ENCODE peak calls at places on chromosomes 1 and 21, in four cellular contexts. B is GM03348, F is AG20443, O is pancreas. P is an unnamed sample.

GRCh38 chr1:236209713-236210112 is 67.4 kb downstream of the GPR137B start:
- DNase-seq in B (no peak), F (no peak), O (no peak), P (no peak)

GRCh38 chr1:1022322-1023090 is 2.6 kb downstream of the AGRN start:
- DNase-seq in B (no peak), F (no peak), O (no peak), P (peak; percentile 71)

GRCh38 chr1:101410048-101410878 is 173.4 kb downstream of the S1PR1 start:
- DNase-seq in B (no peak), F (no peak), O (no peak), P (no peak)

GRCh38 chr1:109201123-109201703 is 12.5 kb upstream of the SARS1 start:
- DNase-seq in B (peak; percentile 91), F (peak; percentile 84), O (no peak), P (no peak)

GRCh38 chr1:121471517-121471916 is 286.7 kb downstream of the SRGAP2C start:
- DNase-seq in B (no peak), F (no peak), O (no peak), P (no peak)

GRCh38 chr1:226658538-226659125 is 80.5 kb downstream of the ITPKB start:
- DNase-seq in B (no peak), F (no peak), O (peak; percentile 65), P (no peak)

GRCh38 chr1:16189921-16190499 is 22.4 kb downstream of the ARHGEF19 start:
- DNase-seq in B (no peak), F (no peak), O (no peak), P (no peak)

GRCh38 chr1:17858027-17858426 is 102.9 kb downstream of the ACTL8 start:
- DNase-seq in B (no peak), F (no peak), O (no peak), P (no peak)

GRCh38 chr21:42632336-42632751 is 21.1 kb upstream of the PDE9A start:
- DNase-seq in B (no peak), F (no peak), O (peak; percentile 39), P (peak; percentile 48)

GRCh38 chr1:183034682-183035081 is 11.5 kb downstream of the LAMC1 start:
- DNase-seq in B (no peak), F (no peak), O (no peak), P (no peak)

GRCh38 chr1:97050501-97050900 is 328.9 kb downstream of the PTBP2 start:
- DNase-seq in B (peak; percentile 21), F (no peak), O (no peak), P (no peak)

GRCh38 chr1:220892997-220893700 is 13.9 kb downstream of the HLX start:
- DNase-seq in B (no peak), F (no peak), O (no peak), P (no peak)

GRCh38 chr21:35238119-35238518 is 189.0 kb upstream of the RUNX1 start:
- DNase-seq in B (no peak), F (no peak), O (no peak), P (no peak)

GRCh38 chr1:22777658-22778057 is 67.0 kb downstream of the EPHB2 start:
- DNase-seq in B (no peak), F (no peak), O (no peak), P (no peak)

GRCh38 chr1:63547621-63548294 is 24.4 kb downstream of the EFCAB7 start:
- DNase-seq in B (peak; percentile 26), F (peak; percentile 13), O (no peak), P (no peak)

GRCh38 chr1:40872266-40872665 is 10.1 kb upstream of the CITED4 start:
- DNase-seq in B (no peak), F (peak; percentile 53), O (no peak), P (no peak)

GRCh38 chr1:95547000-95547399 is 313.0 kb downstream of the RWDD3 start:
- DNase-seq in B (no peak), F (no peak), O (no peak), P (no peak)

GRCh38 chr1:113266788-113267187 is 123.5 kb upstream of the MAGI3 start:
- DNase-seq in B (no peak), F (no peak), O (no peak), P (no peak)

GRCh38 chr21:16624468-16625102 is 888.3 kb upstream of the CXADR start:
- DNase-seq in B (no peak), F (no peak), O (no peak), P (no peak)

GRCh38 chr21:25842925-25843324 is 108.2 kb downstream of the GABPA start:
- DNase-seq in B (no peak), F (no peak), O (no peak), P (no peak)

GRCh38 chr1:85463666-85464496 is 1.1 kb downstream of the DDAH1 start:
- DNase-seq in B (peak; percentile 35), F (peak; percentile 23), O (no peak), P (no peak)

GRCh38 chr1:227543283-227544066 is 19.9 kb upstream of the ZNF678 start:
- DNase-seq in B (no peak), F (no peak), O (peak; percentile 23), P (no peak)

GRCh38 chr1:231850786-231851185 is 224.2 kb downstream of the DISC1 start:
- DNase-seq in B (no peak), F (no peak), O (no peak), P (no peak)

GRCh38 chr1:230375795-230376194 is 50.3 kb downstream of the PGBD5 start:
- DNase-seq in B (no peak), F (no peak), O (no peak), P (no peak)

GRCh38 chr1:218521414-218522169 is 176.5 kb downstream of the TGFB2 start:
- DNase-seq in B (peak; percentile 63), F (peak; percentile 51), O (no peak), P (peak; percentile 64)

GRCh38 chr1:165928075-165928731 is 100.8 kb downstream of the UCK2 start:
- DNase-seq in B (peak; percentile 75), F (peak; percentile 67), O (no peak), P (no peak)

GRCh38 chr1:219676012-219676770 is 63.3 kb upstream of the ZC3H11B start:
- DNase-seq in B (no peak), F (no peak), O (no peak), P (no peak)

GRCh38 chr1:193562121-193562520 is 375.7 kb upstream of the B3GALT2 start:
- DNase-seq in B (no peak), F (no peak), O (no peak), P (no peak)

GRCh38 chr1:53305650-53306049 is 22.2 kb downstream of the LRP8 start:
- DNase-seq in B (no peak), F (no peak), O (no peak), P (peak; percentile 60)

GRCh38 chr1:241181471-241181870 is 175.5 kb downstream of the RGS7 start:
- DNase-seq in B (no peak), F (no peak), O (no peak), P (no peak)

GRCh38 chr1:153881764-153882163 is 41.0 kb downstream of the GATAD2B start:
- DNase-seq in B (peak; percentile 35), F (peak; percentile 52), O (no peak), P (no peak)

GRCh38 chr1:233543338-233544255 is 70.3 kb upstream of the KCNK1 start:
- DNase-seq in B (peak; percentile 85), F (peak; percentile 89), O (no peak), P (no peak)

GRCh38 chr1:174194451-174194850 is 35.1 kb downstream of the RABGAP1L start:
- DNase-seq in B (no peak), F (no peak), O (no peak), P (no peak)